ENCODE peak calls at places on chromosomes 4 and X, in six cellular contexts. Z is GM12878, N is GM12891, R is K562, V is HepG2, G is H1. F is an unnamed sample.

GRCh38 chr4:87251104-87251503 is 30.7 kb upstream of the KLHL8 start:
- DNase-seq in G (no peak), V (no peak), Z (no peak), N (no peak), R (no peak), F (no peak)

GRCh38 chr4:18020671-18021469 is 685 bp downstream of the LCORL start:
- DNase-seq in N (peak), V (peak), G (peak), R (peak), Z (peak), F (peak)

GRCh38 chr4:65538571-65538970 is 131.7 kb downstream of the EPHA5 start:
- DNase-seq in R (no peak), V (no peak), G (no peak), Z (no peak), N (no peak), F (no peak)

GRCh38 chr4:69984030-69984443 is 11.7 kb upstream of the STATH start:
- DNase-seq in R (no peak), Z (no peak), G (no peak), V (peak), N (no peak), F (no peak)

GRCh38 chrX:134246282-134246681 is 9.3 kb downstream of the CCDC160 start:
- DNase-seq in G (no peak), R (peak), V (no peak), Z (no peak), N (no peak), F (no peak)

GRCh38 chr4:24763631-24764302 is 31.6 kb upstream of the SOD3 start:
- DNase-seq in Z (no peak), G (no peak), N (no peak), V (no peak), R (no peak), F (no peak)

GRCh38 chr4:40594261-40595178 is 35.1 kb downstream of the RBM47 start:
- DNase-seq in G (no peak), V (no peak), N (no peak), Z (no peak), R (no peak), F (no peak)

GRCh38 chrX:132367984-132368383 is 120.9 kb downstream of the MBNL3 start:
- DNase-seq in V (peak), Z (no peak), G (no peak), N (no peak), R (no peak), F (no peak)

GRCh38 chr4:30605616-30606015 is 114.6 kb upstream of the PCDH7 start:
- DNase-seq in V (no peak), R (no peak), N (no peak), G (no peak), Z (no peak), F (no peak)

GRCh38 chr4:16029329-16029728 is 54.5 kb downstream of the PROM1 start:
- DNase-seq in R (no peak), G (no peak), V (peak), N (no peak), Z (no peak), F (no peak)

GRCh38 chr4:115165503-115165902 is 52.1 kb upstream of the NDST4 start:
- DNase-seq in V (no peak), R (no peak), N (no peak), G (no peak), Z (no peak), F (no peak)

GRCh38 chr4:92050875-92051274 is 252.9 kb upstream of the GRID2 start:
- DNase-seq in Z (no peak), G (no peak), N (no peak), V (no peak), R (no peak), F (no peak)

GRCh38 chr4:163748474-163748873 is 254.0 kb downstream of the TMA16 start:
- DNase-seq in N (no peak), Z (no peak), R (no peak), V (no peak), G (no peak), F (no peak)

GRCh38 chr4:41061482-41062185 is 152.7 kb downstream of the APBB2 start:
- DNase-seq in R (no peak), V (no peak), Z (no peak), G (no peak), N (no peak), F (no peak)

GRCh38 chr4:106056914-106057313 is 161.6 kb downstream of the NPNT start:
- DNase-seq in V (no peak), N (no peak), G (no peak), Z (no peak), R (no peak), F (no peak)
- TF ChIP-seq TAF1 in V (no peak), N (no peak), G (no peak), Z (no peak), R (no peak), F (no peak)

GRCh38 chr4:185471235-185472062 is at the start of gene CCDC110:
- DNase-seq in R (peak), Z (peak), N (peak), V (peak), G (peak), F (peak)
- TF ChIP-seq POLR2A in R (no peak), Z (peak), N (no peak), V (no peak), G (no peak), F (peak)

GRCh38 chrX:77788050-77788449 is 2.0 kb upstream of the ATRX start:
- DNase-seq in N (no peak), G (no peak), R (peak), V (peak), Z (no peak), F (no peak)
- TF ChIP-seq TAF1 in N (no peak), G (no peak), R (no peak), V (no peak), Z (no peak), F (no peak)

GRCh38 chr4:3074078-3074845 is at the start of the genes HTT and HTT-AS:
- DNase-seq in N (peak), G (peak), V (peak), Z (peak), R (peak), F (peak)
- TF ChIP-seq POLR2A in N (peak), G (peak), V (no peak), Z (peak), R (peak), F (peak)

DNA sequence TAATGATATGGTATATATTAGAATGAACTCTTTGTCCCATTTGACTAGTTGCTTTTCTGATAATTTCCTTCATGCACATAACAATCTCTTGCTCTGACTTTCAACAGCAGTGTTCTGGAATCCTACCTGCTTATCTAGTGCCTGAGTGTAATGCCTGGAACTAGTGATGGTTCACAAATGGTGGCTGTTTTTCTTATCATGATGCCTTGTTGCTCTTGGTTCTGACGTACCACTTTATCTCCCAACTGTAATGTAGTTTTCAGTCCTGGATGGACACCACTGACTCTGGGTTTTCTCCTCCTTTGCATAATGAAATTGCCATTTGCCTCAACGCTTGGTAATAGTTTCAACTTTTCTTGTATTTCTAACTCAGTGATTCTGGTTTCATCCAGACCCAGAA is 25.5 kb upstream of the LUZP4 start:
- DNase-seq in N (no peak), Z (no peak), V (no peak), R (no peak), G (no peak), F (no peak)
- TF ChIP-seq TAF1 in N (no peak), Z (no peak), V (no peak), R (no peak), G (no peak), F (no peak)

GRCh38 chr4:38955957-38956356 is 76.3 kb downstream of the TMEM156 start:
- DNase-seq in V (no peak), G (no peak), R (no peak), Z (no peak), N (no peak), F (no peak)
- TF ChIP-seq POLR2A in V (no peak), G (no peak), R (no peak), Z (no peak), N (no peak), F (no peak)

GRCh38 chrX:9429767-9430166 is 35.1 kb upstream of the TBL1X start:
- DNase-seq in G (no peak), R (no peak), Z (no peak), V (no peak), N (no peak), F (no peak)
- TF ChIP-seq TAF1 in G (no peak), R (no peak), Z (no peak), V (no peak), N (no peak), F (no peak)

DNA sequence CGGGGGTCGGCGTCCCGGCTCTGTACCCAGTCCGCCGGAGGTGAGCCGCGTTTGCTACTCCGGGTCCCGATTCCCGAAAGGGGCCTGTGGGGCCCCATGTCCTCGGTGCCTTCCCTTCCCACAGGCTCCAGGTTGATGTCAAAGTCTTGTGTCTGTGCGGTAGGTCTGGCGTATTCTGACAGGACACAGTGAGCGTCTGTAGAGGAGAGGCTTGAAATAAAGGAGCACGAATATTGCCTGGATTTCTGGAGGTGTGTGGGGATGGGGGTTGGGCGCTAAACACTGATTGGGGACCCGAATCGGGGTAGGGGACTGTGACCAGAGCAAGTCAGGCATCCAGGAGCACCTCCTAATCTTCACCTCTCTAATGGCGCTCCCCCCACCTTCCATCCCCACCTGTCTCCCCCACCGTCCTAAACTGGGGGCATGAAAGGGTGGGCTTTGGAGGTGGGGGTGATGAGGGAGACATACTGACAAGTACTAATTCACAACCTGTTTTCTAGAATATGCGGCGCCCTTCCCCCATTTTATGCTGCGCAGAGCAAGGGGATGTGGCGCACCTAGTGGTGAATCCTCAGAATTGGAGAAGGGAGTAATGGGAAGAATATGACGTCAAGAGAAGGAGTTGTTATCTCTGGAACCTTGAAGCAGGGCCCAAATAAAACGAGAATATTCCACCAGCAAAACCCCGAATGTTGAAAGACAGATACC is 874 bp downstream of the GPRASP2 start:
- DNase-seq in G (peak), R (peak), Z (no peak), V (no peak), N (no peak), F (peak)
- TF ChIP-seq POLR2A in G (no peak), R (no peak), Z (no peak), V (no peak), N (no peak), F (no peak)

DNA sequence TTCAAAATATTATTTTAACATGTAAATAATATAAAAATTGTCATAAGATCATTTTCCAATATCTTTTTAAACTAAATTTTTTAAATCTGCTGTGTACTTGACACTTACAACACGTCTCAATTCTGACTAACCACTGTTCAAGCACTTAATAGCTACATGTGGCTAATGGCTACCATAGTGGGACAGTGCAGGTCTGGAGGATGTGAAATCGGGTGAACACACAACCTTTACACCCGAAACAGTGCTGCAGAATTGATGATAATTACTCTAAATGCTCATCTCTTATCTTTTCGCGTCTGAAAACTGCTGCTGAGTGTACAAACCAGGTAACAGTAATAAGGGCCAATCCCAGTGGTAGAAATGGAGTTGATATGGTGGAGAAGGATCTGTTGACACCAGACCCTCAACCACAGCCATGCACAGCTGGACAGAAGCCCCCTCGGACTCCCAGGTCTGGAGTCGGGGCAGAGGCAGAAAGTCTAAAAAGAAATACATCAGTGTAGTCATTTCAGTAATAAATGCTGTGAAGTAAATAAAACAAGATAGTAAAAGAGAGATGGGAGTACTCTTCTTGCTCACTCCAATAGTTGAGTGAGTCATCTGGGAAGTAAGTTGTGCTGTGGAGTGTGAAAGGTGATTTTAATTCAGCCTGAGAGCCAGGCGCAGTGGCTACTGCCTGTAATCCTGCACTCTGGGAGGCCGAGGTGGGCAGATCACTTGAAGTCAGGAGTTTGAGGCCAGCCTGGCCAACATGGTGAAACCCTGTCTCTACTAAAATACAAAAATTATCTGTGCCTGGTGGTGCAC is 150.0 kb downstream of the CBR4 start:
- DNase-seq in Z (peak), V (no peak), G (no peak), R (no peak), N (no peak), F (no peak)
- TF ChIP-seq TAF1 in Z (no peak), V (no peak), G (no peak), R (no peak), N (no peak), F (no peak)

GRCh38 chr4:103012085-103012484 is 7.4 kb downstream of the SLC9B1 start:
- DNase-seq in G (no peak), R (no peak), N (no peak), Z (no peak), V (no peak), F (no peak)

GRCh38 chr4:103008875-103009729 is 10.4 kb downstream of the SLC9B1 start:
- DNase-seq in V (peak), G (no peak), Z (peak), R (peak), N (no peak), F (peak)

GRCh38 chr4:103012594-103012993 is 6.9 kb downstream of the SLC9B1 start:
- DNase-seq in Z (no peak), G (no peak), V (no peak), N (no peak), R (no peak), F (no peak)

GRCh38 chr4:103010827-103011226 is 8.7 kb downstream of the SLC9B1 start:
- DNase-seq in R (no peak), N (no peak), V (no peak), G (no peak), Z (no peak), F (no peak)

GRCh38 chr4:103011378-103012025 is 8.0 kb downstream of the SLC9B1 start:
- DNase-seq in G (no peak), V (no peak), R (peak), N (no peak), Z (no peak), F (no peak)
- TF ChIP-seq POLR2A in G (no peak), V (no peak), R (no peak), N (no peak), Z (no peak), F (no peak)